ENCODE peak calls at places on chromosomes 13 and 19, in five cellular contexts. S is GM20000, P is lower leg skin, R is cardiac fibroblast, N is GM13977. O is an unnamed sample.

GRCh38 chr19:9883231-9883758 is 48.2 kb downstream of the PIN1 start:
- DNase-seq in S (no peak), P (no peak), R (no peak), N (no peak), O (no peak)

GRCh38 chr13:92473736-92474465 is 752.7 kb upstream of the GPC6 start:
- DNase-seq in S (no peak), P (no peak), R (no peak), N (no peak), O (no peak)

GRCh38 chr13:20669162-20669561 is 34.3 kb upstream of the IL17D start:
- DNase-seq in S (no peak), P (no peak), R (no peak), N (no peak), O (no peak)

GRCh38 chr13:111177803-111178389 is 62.8 kb downstream of the ARHGEF7 start:
- DNase-seq in S (no peak), P (peak), R (peak), N (no peak), O (no peak)

GRCh38 chr19:41997121-41997850 is 3.3 kb upstream of the ATP1A3 start:
- DNase-seq in S (peak), P (no peak), R (peak), N (peak), O (no peak)

GRCh38 chr13:30510811-30511371 is 45.2 kb upstream of the HMGB1 start:
- DNase-seq in S (no peak), P (no peak), R (no peak), N (no peak), O (no peak)

GRCh38 chr13:71870036-71870435 is 3.0 kb upstream of the DACH1 start:
- DNase-seq in S (no peak), P (no peak), R (no peak), N (no peak), O (no peak)

GRCh38 chr19:49677232-49677881 is at the start of gene PRMT1:
- DNase-seq in S (no peak), P (no peak), R (no peak), N (peak), O (peak)

GRCh38 chr19:39936020-39936419 is 1.6 kb upstream of the FCGBP start:
- DNase-seq in S (no peak), P (no peak), R (no peak), N (no peak), O (no peak)

DNA sequence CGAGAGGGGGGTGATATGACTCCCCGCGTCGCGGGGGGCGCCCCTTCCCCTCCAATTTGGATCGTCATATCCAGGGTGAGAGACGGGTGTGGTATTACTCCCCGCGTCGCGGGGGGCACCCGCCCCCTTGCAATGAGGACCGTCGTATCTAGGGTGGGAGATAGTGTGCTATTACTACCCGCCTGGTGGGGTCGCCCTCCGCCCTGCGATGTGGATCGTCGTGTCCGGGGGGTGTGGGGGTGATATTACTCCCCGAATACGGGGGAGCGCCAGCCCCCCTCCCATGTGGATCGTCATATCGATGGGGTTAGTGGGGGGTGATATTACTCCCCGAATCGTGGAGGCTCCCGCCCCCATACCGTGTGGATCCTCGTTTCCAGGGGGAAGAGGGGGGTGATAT is 29.2 kb upstream of the RGCC start:
- DNase-seq in S (peak), P (no peak), R (no peak), N (no peak), O (peak)
- TF ChIP-seq CTCF in S (peak), P (no peak), R (peak), N (peak), O (peak)

GRCh38 chr13:53778937-53779336 is 750.3 kb downstream of the OLFM4 start:
- DNase-seq in S (no peak), P (no peak), R (no peak), N (no peak), O (no peak)
- TF ChIP-seq CTCF in S (no peak), P (no peak), R (no peak), N (no peak), O (no peak)

DNA sequence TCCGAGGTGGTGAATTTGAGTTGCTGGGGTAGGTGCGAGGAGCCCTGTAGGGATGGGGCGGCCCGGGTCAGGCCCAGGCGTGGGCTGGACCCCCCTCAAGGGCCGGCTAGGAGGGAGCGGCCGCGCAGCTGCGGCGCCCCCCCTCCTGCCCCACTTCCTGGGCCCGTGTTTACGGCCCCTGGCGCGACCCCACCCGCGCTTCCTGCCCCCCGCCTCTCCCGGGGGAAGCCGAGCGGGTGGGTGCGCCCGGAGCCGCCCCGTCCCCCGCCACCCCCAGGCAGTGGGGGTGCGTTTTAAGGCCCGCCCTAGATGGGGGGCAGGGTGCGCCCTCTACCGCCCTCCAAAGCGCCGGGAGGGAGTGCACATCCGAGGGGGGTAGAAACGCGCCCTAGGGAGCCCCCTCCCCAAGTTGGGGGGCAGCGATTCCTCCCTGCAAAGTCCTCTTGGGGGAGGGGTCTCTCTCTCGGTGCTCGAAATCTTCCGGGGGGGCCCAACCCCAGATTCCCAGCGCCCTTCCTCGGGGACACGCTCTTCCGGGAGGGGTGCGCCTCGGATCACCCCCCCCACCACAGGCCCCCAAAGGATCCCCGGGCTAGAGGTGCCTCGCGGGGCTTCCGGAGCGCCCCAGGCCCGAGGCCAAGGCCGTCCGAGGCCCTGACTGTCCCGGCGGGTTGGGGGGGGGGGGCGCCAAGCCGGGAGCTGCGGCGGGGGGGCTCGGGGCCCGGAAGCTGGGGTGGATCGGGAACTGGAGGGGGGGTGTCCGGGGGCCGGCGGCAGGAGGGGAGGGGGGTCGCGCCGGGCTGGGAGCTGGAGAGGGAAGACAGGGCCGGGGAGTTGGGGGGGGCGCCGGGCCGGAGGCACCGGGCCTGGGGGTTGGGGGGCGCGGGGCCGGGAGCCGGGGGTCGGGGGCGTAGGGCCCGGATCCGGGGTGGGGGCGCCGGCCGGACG is 807 bp downstream of the TLE5 start:
- DNase-seq in S (peak), P (peak), R (peak), N (peak), O (peak)
- TF ChIP-seq CTCF in S (peak), P (no peak), R (peak), N (peak), O (peak)

GRCh38 chr19:17296278-17296677 is 6.9 kb downstream of the ABHD8 start:
- DNase-seq in S (no peak), P (no peak), R (no peak), N (no peak), O (no peak)

GRCh38 chr19:17289489-17289888 is 7.8 kb downstream of the ANKLE1 start:
- DNase-seq in S (peak), P (no peak), R (peak), N (peak), O (peak)

GRCh38 chr19:17294051-17294891 is 9.0 kb downstream of the ABHD8 start:
- DNase-seq in S (peak), P (no peak), R (no peak), N (peak), O (peak)

GRCh38 chr19:17293605-17294004 is 9.6 kb downstream of the ABHD8 start:
- DNase-seq in S (no peak), P (no peak), R (no peak), N (no peak), O (no peak)

GRCh38 chr19:17292301-17293074 is 10.7 kb downstream of the ABHD8 start:
- DNase-seq in S (peak), P (peak), R (peak), N (peak), O (peak)
- TF ChIP-seq CTCF in S (peak), P (no peak), R (peak), N (peak), O (peak)

GRCh38 chr19:31567776-31568175 is 218.5 kb upstream of the TSHZ3 start:
- DNase-seq in S (no peak), P (peak), R (no peak), N (no peak), O (no peak)

GRCh38 chr19:31559494-31559893 is 210.3 kb upstream of the TSHZ3 start:
- DNase-seq in S (no peak), P (peak), R (no peak), N (no peak), O (no peak)

GRCh38 chr19:31560021-31560770 is 211.0 kb upstream of the TSHZ3 start:
- DNase-seq in S (no peak), P (peak), R (no peak), N (no peak), O (no peak)

GRCh38 chr19:31560771-31561080 is 211.5 kb upstream of the TSHZ3 start:
- DNase-seq in S (no peak), P (peak), R (no peak), N (no peak), O (no peak)

DNA sequence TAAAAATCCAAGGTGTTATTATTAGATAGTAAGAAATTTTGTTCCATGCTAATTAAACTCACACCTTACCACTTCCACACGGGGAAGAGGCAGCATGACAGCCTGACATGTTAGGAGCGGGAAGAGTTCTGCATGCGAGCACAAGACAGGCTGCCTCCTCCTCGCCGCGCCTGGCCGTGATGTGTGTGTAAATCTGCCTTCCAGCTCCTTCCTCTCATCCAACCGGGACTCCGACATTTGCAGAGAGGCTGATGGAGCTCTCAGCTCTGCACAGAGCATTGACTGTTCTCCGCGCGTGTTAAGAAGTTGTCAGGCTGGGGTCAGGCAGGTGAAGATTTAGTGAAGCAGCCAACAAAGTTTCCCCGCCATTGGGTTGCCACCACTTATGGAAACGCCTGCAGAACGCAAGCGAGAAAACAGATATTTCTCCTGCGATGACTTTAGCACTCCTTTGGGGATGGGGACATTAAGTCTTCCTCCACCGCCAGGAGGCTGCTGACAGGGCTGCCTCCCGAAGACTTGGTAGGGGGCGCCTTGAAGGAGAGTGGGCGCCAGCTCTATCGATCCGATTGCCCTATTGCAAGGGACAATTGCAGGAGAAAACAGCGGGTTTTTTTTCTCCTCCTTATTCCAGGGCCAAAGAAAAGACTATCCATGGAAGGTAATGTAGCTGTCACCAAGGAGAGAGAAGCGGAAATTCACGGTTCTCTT is 213.8 kb upstream of the TSHZ3 start:
- DNase-seq in S (no peak), P (peak), R (no peak), N (no peak), O (no peak)
- TF ChIP-seq CTCF in S (no peak), P (no peak), R (no peak), N (no peak), O (no peak)

GRCh38 chr13:26128676-26129075 is 76.9 kb upstream of the SHISA2 start:
- DNase-seq in S (no peak), P (no peak), R (no peak), N (no peak), O (no peak)

GRCh38 chr13:26133851-26134250 is 82.0 kb upstream of the SHISA2 start:
- DNase-seq in S (no peak), P (no peak), R (peak), N (no peak), O (no peak)

GRCh38 chr13:26133286-26133685 is 81.5 kb upstream of the SHISA2 start:
- DNase-seq in S (no peak), P (no peak), R (peak), N (no peak), O (no peak)

DNA sequence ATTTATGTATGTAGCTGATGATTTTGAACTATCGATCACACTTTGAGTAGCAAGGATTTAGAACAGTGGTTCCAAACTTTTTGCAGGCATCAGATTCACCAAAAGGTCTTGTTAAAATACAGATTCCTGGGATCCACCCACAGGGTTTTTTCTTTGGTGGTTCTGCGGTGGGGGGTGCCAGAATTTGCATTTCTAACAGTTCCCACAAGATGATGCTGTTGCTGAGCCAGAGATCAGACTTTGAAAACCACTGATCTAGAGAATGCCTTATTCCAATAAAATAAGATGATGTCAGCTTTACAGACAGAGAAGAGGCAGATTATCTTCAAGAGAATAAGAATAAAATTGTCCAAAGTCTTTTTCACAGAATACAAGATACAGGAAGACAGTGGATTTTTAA is 80.9 kb upstream of the SHISA2 start:
- DNase-seq in S (no peak), P (no peak), R (peak), N (no peak), O (no peak)
- TF ChIP-seq CTCF in S (no peak), P (no peak), R (peak), N (no peak), O (peak)